ENCODE peak calls at places on chromosomes 1 and 21, in six cellular contexts. B is K562, V is A549, E is HepG2, A is endothelial cell of umbilical vein, S is GM12878. G is an unnamed sample.

GRCh38 chr1:41811051-41811795 is 107.5 kb downstream of the HIVEP3 start:
- DNase-seq in B (no peak), V (no peak), E (no peak), A (no peak), S (no peak), G (peak)

GRCh38 chr1:38027201-38028104 is 14.9 kb downstream of the UTP11 start:
- DNase-seq in B (no peak), V (no peak), E (no peak), A (no peak), S (no peak), G (no peak)

GRCh38 chr1:115324649-115325420 is 13.2 kb downstream of the NGF start:
- DNase-seq in B (no peak), V (no peak), E (no peak), A (no peak), S (no peak), G (no peak)

GRCh38 chr1:44605904-44606615 is 68.2 kb downstream of the TMEM53 start:
- DNase-seq in B (no peak), V (no peak), E (no peak), A (no peak), S (no peak), G (no peak)

GRCh38 chr1:221801773-221802516 is 60.1 kb upstream of the DUSP10 start:
- DNase-seq in B (no peak), V (peak), E (no peak), A (no peak), S (no peak), G (no peak)

GRCh38 chr1:186375152-186375928 is at the start of the genes ODR4 and TPR:
- DNase-seq in B (peak), V (peak), E (peak), A (peak), S (peak), G (peak)

GRCh38 chr1:184635347-184636155 is 119.1 kb downstream of the EDEM3 start:
- DNase-seq in B (no peak), V (no peak), E (no peak), A (no peak), S (no peak), G (no peak)

GRCh38 chr1:117275055-117275454 is 64.3 kb upstream of the VTCN1 start:
- DNase-seq in B (no peak), V (no peak), E (no peak), A (no peak), S (no peak), G (no peak)

GRCh38 chr21:41451753-41452676 is 26.0 kb downstream of the MX1 start:
- DNase-seq in B (no peak), V (no peak), E (no peak), A (no peak), S (no peak), G (no peak)

GRCh38 chr1:205351984-205352713 is 4.6 kb downstream of the KLHDC8A start:
- DNase-seq in B (no peak), V (peak), E (peak), A (no peak), S (no peak), G (no peak)

GRCh38 chr1:163826500-163826899 is 504.7 kb downstream of the NUF2 start:
- DNase-seq in B (no peak), V (no peak), E (no peak), A (no peak), S (no peak), G (no peak)

GRCh38 chr1:1355376-1355775 is 3.0 kb downstream of the MXRA8 start:
- DNase-seq in B (no peak), V (peak), E (no peak), A (no peak), S (no peak), G (no peak)

GRCh38 chr1:39158330-39159086 is 46.0 kb upstream of the MACF1 start:
- DNase-seq in B (peak), V (peak), E (peak), A (no peak), S (peak), G (no peak)

GRCh38 chr1:117231748-117232373 is 21.1 kb upstream of the VTCN1 start:
- DNase-seq in B (no peak), V (no peak), E (no peak), A (no peak), S (no peak), G (peak)

GRCh38 chr21:45824546-45825208 is 156.9 kb upstream of the COL6A1 start:
- DNase-seq in B (no peak), V (no peak), E (no peak), A (no peak), S (no peak), G (no peak)

GRCh38 chr1:66282343-66282852 is 251.6 kb upstream of the SGIP1 start:
- DNase-seq in B (no peak), V (peak), E (no peak), A (peak), S (peak), G (peak)

GRCh38 chr21:41068411-41069304 is 99.3 kb upstream of the BACE2 start:
- DNase-seq in B (peak), V (peak), E (peak), A (peak), S (no peak), G (peak)

GRCh38 chr1:234658143-234658542 is 48.2 kb upstream of the IRF2BP2 start:
- DNase-seq in B (no peak), V (peak), E (peak), A (no peak), S (no peak), G (no peak)

GRCh38 chr1:39410915-39411436 is 80.5 kb upstream of the BMP8A start:
- DNase-seq in B (peak), V (peak), E (peak), A (peak), S (no peak), G (peak)

GRCh38 chr21:17495680-17496079 is 17.2 kb upstream of the CXADR start:
- DNase-seq in B (no peak), V (no peak), E (peak), A (no peak), S (no peak), G (no peak)

GRCh38 chr1:211910136-211910884 is 79.7 kb upstream of the LPGAT1 start:
- DNase-seq in B (no peak), V (no peak), E (peak), A (no peak), S (no peak), G (no peak)

GRCh38 chr1:204150702-204151561 is 912 bp downstream of the ETNK2 start:
- DNase-seq in B (no peak), V (no peak), E (no peak), A (no peak), S (no peak), G (peak)

GRCh38 chr1:99648107-99648506 is 2.2 kb downstream of the PALMD start:
- DNase-seq in B (peak), V (peak), E (peak), A (peak), S (no peak), G (no peak)

GRCh38 chr1:46345281-46345680 is 4.7 kb downstream of the NSUN4 start:
- DNase-seq in B (no peak), V (no peak), E (peak), A (no peak), S (no peak), G (no peak)

GRCh38 chr1:227945891-227946623 is 1.7 kb downstream of the WNT9A start:
- DNase-seq in B (no peak), V (peak), E (peak), A (peak), S (no peak), G (peak)

GRCh38 chr1:179079113-179079761 is 2.6 kb upstream of the TOR3A start:
- DNase-seq in B (peak), V (peak), E (peak), A (peak), S (no peak), G (peak)

GRCh38 chr1:225454067-225454618 is 26.3 kb upstream of the LBR start:
- DNase-seq in B (no peak), V (peak), E (peak), A (peak), S (no peak), G (no peak)

GRCh38 chr21:31041295-31042079 is 3.2 kb upstream of the KRTAP19-8 start:
- DNase-seq in B (no peak), V (no peak), E (no peak), A (no peak), S (no peak), G (no peak)

GRCh38 chr21:26652891-26653290 is 79.8 kb upstream of the CYYR1 start:
- DNase-seq in B (no peak), V (no peak), E (no peak), A (no peak), S (no peak), G (no peak)

GRCh38 chr1:47563206-47563605 is 125.4 kb downstream of the FOXD2 start:
- DNase-seq in B (no peak), V (no peak), E (no peak), A (no peak), S (no peak), G (peak)

GRCh38 chr21:39430457-39430856 is 15.1 kb downstream of the LCA5L start:
- DNase-seq in B (peak), V (no peak), E (no peak), A (no peak), S (no peak), G (no peak)

GRCh38 chr1:99756598-99756997 is 9.8 kb downstream of the FRRS1 start:
- DNase-seq in B (no peak), V (peak), E (no peak), A (no peak), S (no peak), G (no peak)

GRCh38 chr1:240148333-240148732 is 56.6 kb downstream of the FMN2 start:
- DNase-seq in B (no peak), V (no peak), E (no peak), A (no peak), S (no peak), G (no peak)

GRCh38 chr1:240499012-240499411 is 112.9 kb downstream of the GREM2 start:
- DNase-seq in B (peak), V (peak), E (no peak), A (no peak), S (no peak), G (peak)

GRCh38 chr1:20160034-20160433 is 20.9 kb downstream of the PLA2G2F start:
- DNase-seq in B (no peak), V (no peak), E (no peak), A (no peak), S (no peak), G (peak)

GRCh38 chr21:21341041-21341440 is 342.8 kb downstream of the NCAM2 start:
- DNase-seq in B (no peak), V (no peak), E (no peak), A (no peak), S (no peak), G (no peak)

GRCh38 chr21:44654576-44654950 is at the start of gene KRTAP12-4:
- DNase-seq in B (no peak), V (no peak), E (no peak), A (no peak), S (no peak), G (no peak)

GRCh38 chr1:167912294-167912693 is 1.6 kb downstream of the ADCY10 start:
- DNase-seq in B (no peak), V (no peak), E (no peak), A (no peak), S (no peak), G (no peak)

GRCh38 chr1:28811766-28812668 is at the start of gene OPRD1:
- DNase-seq in B (no peak), V (no peak), E (no peak), A (no peak), S (no peak), G (no peak)
- TF ChIP-seq MYC in B (no peak), V (no peak), E (no peak), A (no peak), S (no peak), G (no peak)

GRCh38 chr1:14604414-14604813 is 5.9 kb downstream of the KAZN start:
- DNase-seq in B (no peak), V (no peak), E (no peak), A (no peak), S (no peak), G (no peak)

GRCh38 chr1:14608308-14608707 is 9.8 kb downstream of the KAZN start:
- DNase-seq in B (no peak), V (no peak), E (no peak), A (no peak), S (no peak), G (no peak)

GRCh38 chr1:14605945-14606344 is 7.5 kb downstream of the KAZN start:
- DNase-seq in B (no peak), V (no peak), E (no peak), A (no peak), S (no peak), G (no peak)

GRCh38 chr1:14607295-14607694 is 8.8 kb downstream of the KAZN start:
- DNase-seq in B (no peak), V (no peak), E (no peak), A (no peak), S (no peak), G (no peak)

DNA sequence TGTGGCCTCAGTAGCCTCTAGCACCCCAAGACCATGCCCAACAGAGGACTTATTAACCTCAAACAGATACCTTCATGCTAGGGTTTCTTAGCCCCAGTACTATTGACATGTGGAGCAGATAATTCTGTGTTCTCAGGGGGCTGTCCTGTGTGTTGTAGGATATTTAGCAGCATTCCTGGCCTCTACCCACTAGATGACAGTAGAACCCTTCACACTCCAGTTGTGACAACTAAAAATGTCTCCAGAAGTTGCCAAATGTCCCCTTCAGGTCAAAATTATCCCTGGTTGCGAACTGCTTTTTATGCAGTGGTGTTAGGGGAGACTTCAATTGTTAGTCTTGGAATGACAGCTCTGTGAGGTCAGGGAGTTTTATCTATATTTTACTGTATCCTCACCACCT is 8.1 kb downstream of the KAZN start:
- DNase-seq in B (no peak), V (no peak), E (no peak), A (no peak), S (no peak), G (peak)
- TF ChIP-seq CTCF in B (peak), V (no peak), E (peak), A (no peak), S (peak), G (peak)

GRCh38 chr1:59183918-59184317 is 113.0 kb upstream of the FGGY start:
- DNase-seq in B (no peak), V (no peak), E (peak), A (no peak), S (no peak), G (no peak)
- TF ChIP-seq MYC in B (no peak), V (no peak), E (no peak), A (no peak), S (no peak), G (no peak)

GRCh38 chr1:214604543-214604942 is 1.5 kb downstream of the CENPF start:
- DNase-seq in B (no peak), V (no peak), E (peak), A (peak), S (no peak), G (no peak)

GRCh38 chr1:214603819-214604252 is 841 bp downstream of the CENPF start:
- DNase-seq in B (peak), V (no peak), E (no peak), A (peak), S (no peak), G (peak)

DNA sequence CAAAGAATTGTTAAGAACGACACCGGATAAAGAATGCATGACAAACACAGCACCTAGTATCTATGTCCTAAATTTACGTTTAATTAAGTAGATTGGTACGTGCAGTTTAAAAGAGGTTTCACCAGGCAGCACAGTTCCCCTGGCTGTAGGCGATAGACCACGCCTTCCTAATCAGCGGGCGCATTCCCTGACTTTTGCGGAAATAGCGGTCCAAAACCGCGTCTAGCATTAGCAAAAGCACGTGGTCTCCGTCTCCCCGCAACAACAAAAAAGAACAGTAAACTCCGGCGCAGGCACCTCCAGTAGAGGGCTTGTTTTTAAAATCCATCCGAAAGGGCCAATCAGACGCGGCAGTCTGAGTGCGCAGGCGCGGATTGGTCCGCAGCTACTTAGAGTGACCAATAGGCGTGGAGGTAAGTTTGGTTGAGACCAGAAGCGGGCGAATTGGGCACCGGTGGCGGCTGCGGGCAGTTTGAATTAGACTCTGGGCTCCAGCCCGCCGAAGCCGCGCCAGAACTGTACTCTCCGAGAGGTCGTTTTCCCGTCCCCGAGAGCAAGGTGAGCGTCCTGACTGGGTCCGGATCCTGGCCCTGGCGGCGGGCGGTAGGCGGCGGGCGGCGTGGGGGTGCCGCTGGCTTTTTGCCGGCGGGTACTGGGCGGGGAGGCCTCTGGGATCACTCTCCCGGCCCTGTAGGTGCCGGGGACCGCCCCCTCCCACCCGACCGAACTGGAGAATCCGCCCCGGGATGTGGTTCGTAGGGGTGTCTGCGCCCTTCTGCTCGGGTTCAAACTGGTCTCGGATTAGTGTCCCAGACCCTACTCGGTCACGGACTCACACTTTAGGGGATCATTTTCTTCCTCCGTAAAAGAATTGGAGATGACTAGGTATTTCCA is at the start of gene CENPF:
- DNase-seq in B (peak), V (peak), E (peak), A (peak), S (peak), G (peak)
- TF ChIP-seq CTCF in B (peak), V (no peak), E (peak), A (peak), S (peak), G (no peak)

GRCh38 chr1:11790880-11791715 is 14.7 kb downstream of the MTHFR start:
- DNase-seq in B (peak), V (peak), E (no peak), A (peak), S (no peak), G (no peak)
- TF ChIP-seq MYC in B (peak), V (no peak), E (no peak), A (no peak), S (no peak), G (no peak)

GRCh38 chr1:10173582-10173981 is 36.8 kb upstream of the KIF1B start:
- DNase-seq in B (no peak), V (no peak), E (no peak), A (no peak), S (peak), G (no peak)
- TF ChIP-seq CTCF in B (no peak), V (no peak), E (no peak), A (no peak), S (peak), G (no peak)

DNA sequence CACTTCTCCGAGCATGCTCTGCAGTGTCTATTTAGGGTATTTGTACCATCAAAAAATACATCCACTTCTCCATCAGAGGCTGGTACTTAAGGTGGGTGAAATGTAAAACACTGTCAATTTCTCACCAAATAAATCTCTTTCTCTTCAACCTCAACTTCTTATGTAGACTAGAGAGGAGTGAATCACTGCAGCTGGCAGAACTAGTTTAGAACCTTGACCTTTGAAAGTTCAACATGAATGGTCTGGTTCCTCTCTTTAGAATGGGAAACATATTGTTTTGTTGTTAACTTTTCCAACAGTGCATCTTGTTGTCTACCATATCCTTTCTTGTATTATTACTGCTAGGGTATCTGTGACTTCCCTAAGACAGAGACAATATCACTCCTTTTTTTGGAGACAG is 20.1 kb upstream of the SLC44A5 start:
- DNase-seq in B (no peak), V (no peak), E (no peak), A (no peak), S (no peak), G (no peak)
- TF ChIP-seq MYC in B (no peak), V (no peak), E (no peak), A (no peak), S (no peak), G (no peak)

DNA sequence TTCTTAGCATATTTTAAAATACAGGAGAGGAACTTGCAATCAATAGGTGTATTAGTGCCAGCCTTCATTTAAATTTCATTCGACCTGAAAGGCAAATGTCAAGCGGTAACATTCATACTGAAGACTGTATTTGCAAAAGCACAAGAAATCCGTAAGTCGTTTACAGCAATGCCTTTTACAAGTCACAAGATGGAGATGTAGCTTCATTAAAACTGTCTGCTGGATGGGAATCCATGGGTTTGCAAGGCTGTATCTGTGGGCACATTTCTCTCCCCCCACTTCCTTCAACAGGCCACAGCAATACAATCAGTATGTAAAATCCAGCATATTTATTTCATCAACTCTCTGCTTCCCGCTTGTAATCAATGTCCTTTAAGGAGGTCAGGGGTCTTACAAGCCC is 147.1 kb downstream of the SLC45A1 start:
- DNase-seq in B (no peak), V (peak), E (no peak), A (no peak), S (no peak), G (peak)
- TF ChIP-seq CTCF in B (peak), V (no peak), E (no peak), A (no peak), S (no peak), G (no peak)

G was measured in NB4.